ENCODE peak calls at places on chromosome 11, in five cellular contexts. I, N, R, V and O are unnamed samples.

GRCh38 chr11:10503217-10503616 is 37.8 kb downstream of the RNF141 start:
- DNase-seq in I (no peak), N (no peak), R (no peak), V (no peak), O (no peak)

GRCh38 chr11:11537372-11537771 is 84.4 kb downstream of the GALNT18 start:
- DNase-seq in I (no peak), N (no peak), R (no peak), V (no peak), O (no peak)

GRCh38 chr11:114197799-114198500 is 98.2 kb upstream of the NNMT start:
- DNase-seq in I (no peak), N (no peak), R (no peak), V (no peak), O (no peak)

GRCh38 chr11:112524808-112525207 is 264.1 kb upstream of the PLET1 start:
- DNase-seq in I (no peak), N (no peak), R (no peak), V (no peak), O (no peak)

GRCh38 chr11:121416909-121417567 is 35.1 kb upstream of the SORL1 start:
- DNase-seq in I (no peak), N (no peak), R (no peak), V (peak; percentile 92), O (no peak)

GRCh38 chr11:106281455-106282173 is 204.2 kb downstream of the AASDHPPT start:
- DNase-seq in I (no peak), N (no peak), R (peak; percentile 18), V (no peak), O (no peak)

GRCh38 chr11:122686106-122686505 is 30.6 kb downstream of the UBASH3B start:
- DNase-seq in I (no peak), N (no peak), R (no peak), V (no peak), O (no peak)

GRCh38 chr11:70359806-70360205 is 38.5 kb upstream of the CTTN start:
- DNase-seq in I (no peak), N (no peak), R (no peak), V (no peak), O (no peak)

GRCh38 chr11:11020747-11021149 is 162.9 kb upstream of the ZBED5 start:
- DNase-seq in I (no peak), N (peak; percentile 34), R (no peak), V (no peak), O (no peak)

GRCh38 chr11:92125316-92125715 is 99.3 kb upstream of the FAT3 start:
- DNase-seq in I (no peak), N (no peak), R (no peak), V (no peak), O (no peak)

GRCh38 chr11:5937868-5938602 is 4.0 kb upstream of the OR56A3 start:
- DNase-seq in I (no peak), N (no peak), R (no peak), V (no peak), O (peak; percentile 86)

GRCh38 chr11:41400124-41400523 is 59.3 kb downstream of the LRRC4C start:
- DNase-seq in I (no peak), N (no peak), R (no peak), V (no peak), O (no peak)

GRCh38 chr11:819943-820649 is 1.4 kb downstream of the PNPLA2 start:
- DNase-seq in I (peak; percentile 87), N (peak; percentile 84), R (peak; percentile 85), V (no peak), O (peak; percentile 93)

GRCh38 chr11:9070740-9071476 is 20.5 kb downstream of the SCUBE2 start:
- DNase-seq in I (peak; percentile 33), N (no peak), R (no peak), V (no peak), O (no peak)

GRCh38 chr11:73464347-73464746 is 88.1 kb downstream of the RELT start:
- DNase-seq in I (no peak), N (no peak), R (no peak), V (no peak), O (no peak)

GRCh38 chr11:42709216-42709615 is 602.6 kb upstream of the API5 start:
- DNase-seq in I (no peak), N (no peak), R (no peak), V (no peak), O (no peak)

GRCh38 chr11:71568707-71569349 is 3.5 kb downstream of the KRTAP5-10 start:
- DNase-seq in I (no peak), N (peak; percentile 55), R (no peak), V (no peak), O (no peak)

GRCh38 chr11:71563401-71563800 is 2.0 kb upstream of the KRTAP5-10 start:
- DNase-seq in I (no peak), N (peak; percentile 65), R (peak; percentile 51), V (no peak), O (peak; percentile 54)

GRCh38 chr11:71565263-71565662 is at the start of gene KRTAP5-10:
- DNase-seq in I (no peak), N (no peak), R (no peak), V (no peak), O (no peak)

GRCh38 chr11:71564430-71564829 is 933 bp upstream of the KRTAP5-10 start:
- DNase-seq in I (no peak), N (no peak), R (no peak), V (no peak), O (no peak)

GRCh38 chr11:71566081-71566620 is 788 bp downstream of the KRTAP5-10 start:
- DNase-seq in I (no peak), N (no peak), R (no peak), V (no peak), O (peak; percentile 42)
- TF ChIP-seq JUND in I (no peak), N (no peak), R (no peak), V (no peak), O (no peak)

DNA sequence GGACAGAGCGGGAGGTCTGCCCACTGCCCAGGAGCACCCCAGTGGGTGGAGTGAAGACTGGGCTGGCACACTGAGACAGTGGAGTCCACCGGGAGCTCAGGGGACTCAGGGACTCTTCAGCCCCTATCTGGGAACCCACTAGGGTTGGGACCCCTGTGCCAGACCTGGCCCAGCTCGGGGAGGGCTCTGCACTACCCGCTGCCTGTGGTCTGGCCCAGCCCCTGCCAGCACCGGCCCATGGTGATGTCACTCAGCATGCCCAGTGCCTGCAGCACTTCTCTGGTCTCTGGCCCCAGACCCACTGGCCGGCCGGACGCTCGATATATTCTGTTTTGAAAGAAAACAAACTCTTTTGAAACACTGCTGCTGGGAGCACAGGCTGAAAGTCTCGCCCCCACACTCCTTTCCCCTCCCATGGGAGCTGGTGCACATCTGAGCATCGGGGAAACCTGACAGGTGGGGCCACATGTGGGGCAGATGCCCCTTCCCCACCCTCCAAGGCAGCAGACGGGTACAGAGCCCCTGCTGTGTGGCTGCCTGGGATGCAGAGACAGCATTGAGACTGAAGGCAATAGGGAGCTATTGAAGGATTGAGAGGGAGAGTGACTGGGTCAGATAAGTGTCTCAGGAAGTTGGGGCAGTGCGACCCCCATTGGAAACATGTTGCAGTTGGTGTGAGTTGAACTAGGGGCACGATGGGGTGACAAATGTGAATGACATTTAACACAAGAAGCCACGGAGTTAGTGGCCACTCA is 62.9 kb downstream of the MYEOV start:
- DNase-seq in I (peak; percentile 36), N (no peak), R (no peak), V (no peak), O (no peak)
- TF ChIP-seq JUND in I (no peak), N (no peak), R (no peak), V (no peak), O (no peak)

GRCh38 chr11:35214792-35215193 is 75.8 kb downstream of the CD44 start:
- DNase-seq in I (no peak), N (no peak), R (peak; percentile 74), V (no peak), O (no peak)
- TF ChIP-seq JUND in I (no peak), N (peak; percentile 86), R (peak; percentile 78), V (no peak), O (no peak)

GRCh38 chr11:77188912-77189491 is 61.0 kb downstream of the MYO7A start:
- DNase-seq in I (no peak), N (no peak), R (no peak), V (no peak), O (peak; percentile 19)

GRCh38 chr11:77187776-77188175 is 59.7 kb downstream of the MYO7A start:
- DNase-seq in I (no peak), N (no peak), R (no peak), V (no peak), O (no peak)

GRCh38 chr11:77187105-77187750 is 59.2 kb downstream of the MYO7A start:
- DNase-seq in I (no peak), N (no peak), R (no peak), V (no peak), O (no peak)

GRCh38 chr11:77189588-77190210 is 61.7 kb downstream of the MYO7A start:
- DNase-seq in I (no peak), N (no peak), R (no peak), V (no peak), O (no peak)

DNA sequence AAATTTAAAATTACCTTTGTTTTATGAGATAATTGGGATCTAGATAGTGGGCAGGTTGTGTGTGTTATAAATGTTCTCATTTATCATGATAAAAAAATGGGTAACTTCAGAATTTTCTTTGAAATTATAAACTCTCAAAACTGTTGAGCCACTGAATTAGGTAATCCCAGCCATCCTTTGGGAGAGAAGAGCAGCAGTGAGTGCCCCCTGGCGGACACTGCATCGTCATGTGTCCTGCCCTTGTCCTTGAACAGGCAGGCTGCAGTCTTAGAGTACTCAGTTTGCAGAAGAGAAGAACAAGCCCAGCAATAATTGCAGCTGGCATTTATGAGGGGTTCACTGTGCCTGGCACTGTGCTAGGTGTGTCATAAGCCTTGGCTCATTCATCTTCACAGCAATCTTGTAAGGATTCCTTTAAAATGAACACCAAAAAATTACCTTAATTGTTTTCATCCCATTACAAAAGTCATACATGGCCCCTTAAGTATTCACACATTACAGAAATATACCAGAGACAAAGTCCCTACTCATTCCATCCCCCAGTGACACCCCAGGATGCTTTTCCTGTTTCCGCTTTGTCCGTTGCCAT is 60.4 kb downstream of the MYO7A start:
- DNase-seq in I (peak; percentile 83), N (peak; percentile 90), R (peak; percentile 54), V (peak; percentile 13), O (peak; percentile 99)
- TF ChIP-seq JUND in I (no peak), N (no peak), R (no peak), V (no peak), O (no peak)

DNA sequence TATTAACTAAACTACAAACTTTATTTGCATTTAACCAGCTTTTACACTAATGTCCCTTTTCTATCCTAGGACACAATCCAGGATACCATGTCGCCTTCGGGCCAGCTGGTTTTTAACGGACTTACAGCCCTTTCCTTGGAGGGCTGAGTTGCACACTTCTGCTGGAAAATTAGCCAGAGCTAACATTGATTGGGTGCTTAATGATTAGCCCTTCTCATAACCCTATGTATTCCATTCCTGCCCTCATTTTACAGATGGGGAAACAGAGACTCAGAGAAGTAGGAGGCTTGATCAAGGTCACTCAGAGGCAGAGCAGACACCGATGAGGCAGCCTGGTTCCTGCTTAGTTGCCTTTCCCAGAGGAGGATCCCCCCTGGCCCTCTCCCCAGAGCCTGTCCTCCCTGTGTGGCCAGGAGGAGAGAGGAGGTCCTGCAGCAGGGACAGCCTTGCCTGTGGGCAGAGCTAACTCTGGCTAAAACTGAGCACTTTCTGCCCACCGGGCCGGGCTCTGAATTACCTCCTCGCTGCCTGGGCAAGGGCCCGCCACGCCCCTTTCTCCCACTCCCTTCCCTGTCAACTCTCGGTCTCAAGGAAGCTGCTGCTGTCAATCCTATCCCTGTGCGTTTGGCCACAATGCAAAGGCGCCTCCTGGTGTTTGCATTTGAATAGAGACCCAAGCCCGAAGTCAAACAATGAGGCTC is 59.6 kb upstream of the PAX6 start:
- DNase-seq in I (peak; percentile 84), N (peak; percentile 49), R (peak; percentile 48), V (no peak), O (peak; percentile 80)
- TF ChIP-seq JUND in I (no peak), N (no peak), R (no peak), V (no peak), O (no peak)